ENCODE peak calls at places on chromosomes 4 and X, in five cellular contexts. M is K562, B is HCT116, V is HepG2, C is SK-N-SH. G is an unnamed sample.

GRCh38 chr4:100493756-100494155 is 24.1 kb downstream of the EMCN start:
- DNase-seq in M (no peak), V (no peak), C (no peak), B (no peak), G (no peak)

GRCh38 chr4:2332201-2332975 is 70.5 kb upstream of the MXD4 start:
- DNase-seq in V (no peak), M (no peak), B (no peak), C (peak; percentile 28), G (no peak)

GRCh38 chr4:67779631-67780030 is 25.4 kb upstream of the GNRHR start:
- DNase-seq in C (no peak), V (no peak), M (no peak), B (no peak), G (no peak)

GRCh38 chrX:130691576-130691975 is 211.4 kb downstream of the ENOX2 start:
- DNase-seq in M (no peak), V (no peak), C (no peak), B (no peak), G (no peak)

GRCh38 chrX:31832263-31832662 is 760.4 kb upstream of the FTHL17 start:
- DNase-seq in V (no peak), M (no peak), B (no peak), C (peak; percentile 6), G (no peak)

GRCh38 chr4:150381671-150382427 is 200.1 kb upstream of the MAB21L2 start:
- DNase-seq in B (no peak), C (no peak), V (no peak), M (no peak), G (no peak)

GRCh38 chr4:105472871-105473339 is 957 bp downstream of the PPA2 start:
- DNase-seq in C (peak; percentile 40), V (no peak), B (no peak), M (peak; percentile 24), G (no peak)

GRCh38 chr4:38735870-38736269 is 46.9 kb downstream of the TLR10 start:
- DNase-seq in B (no peak), M (no peak), C (no peak), V (no peak), G (no peak)

GRCh38 chrX:78378476-78379115 is 51.2 kb upstream of the CYSLTR1 start:
- DNase-seq in C (no peak), B (no peak), M (no peak), V (no peak), G (no peak)

GRCh38 chr4:26116057-26116456 is 202.0 kb downstream of the SMIM20 start:
- DNase-seq in M (no peak), V (no peak), C (no peak), B (no peak), G (no peak)

GRCh38 chr4:2848449-2848848 is 4.8 kb downstream of the ADD1 start:
- DNase-seq in B (no peak), C (no peak), V (peak; percentile 36), M (no peak), G (no peak)

GRCh38 chrX:150446151-150446550 is 83.0 kb downstream of the MAMLD1 start:
- DNase-seq in C (no peak), V (no peak), M (no peak), B (no peak), G (no peak)

GRCh38 chr4:184911310-184911709 is 85.5 kb upstream of the ACSL1 start:
- DNase-seq in B (peak; percentile 23), C (no peak), M (no peak), V (no peak), G (no peak)

GRCh38 chr4:184825394-184826314 is at the start of gene ACSL1:
- DNase-seq in C (peak; percentile 99), M (peak; percentile 96), B (no peak), V (peak; percentile 39), G (no peak)

GRCh38 chrX:41868392-41868977 is 54.9 kb downstream of the CASK start:
- DNase-seq in B (no peak), M (no peak), V (no peak), C (no peak), G (no peak)

GRCh38 chr4:27887646-27888045 is 1027.0 kb downstream of the STIM2 start:
- DNase-seq in M (no peak), C (no peak), V (no peak), B (no peak), G (no peak)

GRCh38 chrX:41449138-41449537 is 2.0 kb downstream of the NYX start:
- DNase-seq in M (no peak), V (no peak), C (no peak), B (no peak), G (no peak)

GRCh38 chr4:167100120-167100519 is 134.2 kb downstream of the SPOCK3 start:
- DNase-seq in M (no peak), B (no peak), V (peak; percentile 1), C (no peak), G (peak; percentile 65)

GRCh38 chrX:65589304-65589703 is 54.7 kb upstream of the LAS1L start:
- DNase-seq in V (no peak), B (no peak), M (no peak), C (no peak), G (no peak)

GRCh38 chrX:129161108-129161507 is 362.2 kb downstream of the SMARCA1 start:
- DNase-seq in B (no peak), M (no peak), V (peak; percentile 5), C (no peak), G (no peak)

GRCh38 chr4:113905301-113905700 is 74.1 kb downstream of the ARSJ start:
- DNase-seq in B (no peak), V (no peak), C (no peak), M (no peak), G (no peak)

GRCh38 chrX:49995021-49995731 is 72.8 kb downstream of the CLCN5 start:
- DNase-seq in V (peak; percentile 30), B (peak; percentile 28), C (no peak), M (no peak), G (peak; percentile 32)

GRCh38 chr4:133938061-133938460 is 263.5 kb downstream of the PABPC4L start:
- DNase-seq in C (no peak), M (no peak), V (no peak), B (no peak), G (no peak)

GRCh38 chr4:32519060-32519459 is 1798.9 kb downstream of the PCDH7 start:
- DNase-seq in M (no peak), B (no peak), C (no peak), V (no peak), G (no peak)

GRCh38 chrX:54994099-54994498 is at the start of gene PFKFB1:
- DNase-seq in C (no peak), V (peak; percentile 61), M (no peak), B (no peak), G (no peak)

GRCh38 chr4:127829014-127829413 is 46.9 kb downstream of the HSPA4L start:
- DNase-seq in V (no peak), M (no peak), B (no peak), C (no peak), G (no peak)

GRCh38 chr4:22552802-22553201 is 36.9 kb upstream of the ADGRA3 start:
- DNase-seq in M (no peak), B (no peak), V (peak; percentile 8), C (no peak), G (no peak)

GRCh38 chr4:121898150-121898549 is 27.9 kb upstream of the BBS7 start:
- DNase-seq in M (no peak), C (no peak), B (peak; percentile 10), V (no peak), G (no peak)

GRCh38 chr4:122232633-122233032 is 80.5 kb downstream of the BLTP1 start:
- DNase-seq in M (no peak), C (no peak), V (no peak), B (no peak), G (no peak)

GRCh38 chr4:149095798-149096197 is 653.6 kb upstream of the NR3C2 start:
- DNase-seq in V (no peak), C (no peak), M (no peak), B (no peak), G (no peak)

GRCh38 chrX:138925330-138925729 is 213.8 kb upstream of the FGF13 start:
- DNase-seq in V (no peak), C (no peak), B (no peak), M (peak; percentile 13), G (no peak)

DNA sequence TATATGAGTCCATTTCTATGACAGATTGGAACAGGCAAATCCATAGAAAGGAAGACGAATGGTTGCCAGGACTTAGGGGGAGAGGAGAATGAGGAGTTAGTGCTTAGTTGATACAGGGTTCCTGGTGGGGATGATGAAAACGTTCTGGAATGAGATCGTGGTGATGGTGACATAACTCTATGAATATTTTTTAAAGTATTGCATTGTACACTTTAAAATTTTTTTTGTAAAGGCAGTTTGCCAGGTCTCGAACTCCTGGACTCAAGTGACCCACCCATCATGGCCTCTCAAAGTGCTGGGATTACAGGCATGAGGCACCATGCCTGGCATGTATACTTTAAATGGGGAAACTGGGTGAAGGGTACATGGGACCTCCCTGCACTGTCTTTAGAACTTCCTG is 9.9 kb upstream of the CCNQ start:
- DNase-seq in V (no peak), M (no peak), C (no peak), B (no peak), G (no peak)
- TF ChIP-seq SIN3A in V (no peak), M (no peak), C (no peak), B (no peak), G (no peak)

DNA sequence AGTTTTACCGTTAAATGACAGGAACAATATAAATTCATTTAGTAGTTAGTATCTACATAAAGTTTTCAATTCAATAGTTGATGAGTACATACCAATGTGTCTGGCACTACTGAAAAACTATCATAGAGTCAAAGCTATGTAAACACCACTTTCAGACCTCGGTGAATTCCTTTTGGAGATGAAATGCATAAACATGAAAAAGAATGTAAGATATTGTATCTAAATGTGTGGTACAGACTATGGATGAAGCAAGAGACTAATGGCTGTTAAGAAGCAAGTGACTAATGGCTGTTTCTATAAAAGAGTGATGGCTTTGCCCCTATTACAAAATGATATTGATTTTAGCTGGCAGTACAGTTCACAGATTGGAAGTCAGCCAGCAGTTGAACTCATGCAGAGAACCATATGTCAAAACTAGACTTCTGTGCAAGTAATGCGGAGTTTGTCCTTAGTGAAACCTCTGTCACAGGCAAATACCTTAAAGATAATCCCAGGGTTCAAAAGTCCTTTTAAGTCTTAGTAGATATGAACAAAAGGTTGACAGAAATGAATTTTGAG is 359.3 kb downstream of the GRXCR1 start:
- DNase-seq in M (no peak), C (no peak), V (no peak), B (no peak), G (no peak)
- TF ChIP-seq CTCF in M (no peak), C (no peak), V (no peak), B (no peak), G (no peak)

DNA sequence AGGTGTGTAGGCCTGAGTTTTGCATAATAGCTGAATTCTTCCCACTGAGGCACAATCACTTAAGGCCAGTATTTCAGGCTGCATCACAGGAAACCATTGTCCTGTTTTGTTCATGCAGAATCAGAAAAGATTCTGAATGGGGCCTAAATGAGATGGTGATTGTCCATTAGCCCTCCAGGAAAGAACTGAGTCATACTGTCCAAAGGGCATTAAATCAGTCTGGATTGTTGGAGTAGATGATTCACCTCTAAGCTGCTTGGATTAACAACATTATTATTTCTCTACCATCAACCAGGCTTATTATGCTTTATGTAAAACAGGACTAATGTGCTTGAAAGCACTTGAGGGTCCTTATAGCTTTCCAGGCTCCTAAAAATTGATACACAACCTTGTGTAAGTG is 36.2 kb downstream of the CT47B1 start:
- DNase-seq in M (no peak), B (no peak), C (no peak), V (no peak), G (no peak)
- TF ChIP-seq REST in M (no peak), B (no peak), C (no peak), V (no peak), G (no peak)

DNA sequence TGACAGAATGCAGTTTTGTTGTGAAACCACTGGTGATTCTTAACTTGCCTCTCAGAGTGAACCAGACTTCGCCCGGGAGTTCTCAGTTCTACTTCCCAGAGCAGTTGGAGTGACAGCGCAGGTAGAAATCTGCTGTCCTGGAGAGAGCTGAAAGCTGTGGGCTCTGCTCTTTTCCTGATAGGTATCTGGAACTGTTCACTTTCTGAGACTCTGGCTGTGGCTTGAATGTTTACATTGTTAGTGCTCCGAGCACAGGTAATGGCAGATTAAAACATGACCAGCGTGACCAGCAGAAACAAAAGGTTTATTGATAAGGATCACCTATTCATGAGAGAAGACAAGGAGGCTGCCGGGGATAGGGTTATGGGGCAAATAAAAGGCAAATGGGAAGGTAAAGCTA is 360.8 kb downstream of the BMPR1B start:
- DNase-seq in B (no peak), M (no peak), C (no peak), V (no peak), G (no peak)
- TF ChIP-seq SIN3A in B (no peak), M (no peak), C (no peak), V (no peak), G (no peak)